ENCODE peak calls at places on chromosomes 1 and 21, in five cellular contexts. I, B, Z, V and Q are unnamed samples.

GRCh38 chr1:226656201-226656600 is 82.9 kb downstream of the ITPKB start:
- DNase-seq in I (no peak), Z (no peak), V (no peak), B (no peak), Q (no peak)

GRCh38 chr1:35587736-35588135 is 14.6 kb downstream of the TFAP2E start:
- DNase-seq in Z (no peak), V (no peak), I (no peak), B (no peak), Q (no peak)

GRCh38 chr1:244836135-244836521 is 670 bp downstream of the COX20 start:
- DNase-seq in I (peak), B (peak), Z (no peak), V (peak), Q (no peak)

GRCh38 chr1:85502625-85503083 is 37.7 kb upstream of the DDAH1 start:
- DNase-seq in V (peak), B (peak), Z (no peak), I (peak), Q (peak)

GRCh38 chr1:178279287-178279686 is 185.4 kb downstream of the RASAL2 start:
- DNase-seq in I (no peak), V (no peak), Z (no peak), B (no peak), Q (no peak)

GRCh38 chr1:14915356-14916054 is 238.0 kb upstream of the TMEM51 start:
- DNase-seq in Z (peak), I (peak), B (peak), V (peak), Q (no peak)

GRCh38 chr1:84433253-84434080 is 35.2 kb downstream of the DNASE2B start:
- DNase-seq in B (peak), Z (peak), V (peak), I (peak), Q (peak)

GRCh38 chr1:14113271-14113670 is 413.3 kb downstream of the PRDM2 start:
- DNase-seq in I (no peak), B (peak), Z (no peak), V (no peak), Q (no peak)

GRCh38 chr1:196114193-196114592 is 494.0 kb downstream of the KCNT2 start:
- DNase-seq in I (no peak), B (no peak), V (no peak), Z (no peak), Q (peak)

GRCh38 chr1:95671098-95671497 is 437.1 kb downstream of the RWDD3 start:
- DNase-seq in B (no peak), Z (no peak), V (no peak), I (no peak), Q (no peak)

GRCh38 chr1:49183489-49183888 is 406.8 kb upstream of the BEND5 start:
- DNase-seq in Z (no peak), V (no peak), I (no peak), B (no peak), Q (no peak)

GRCh38 chr1:53592985-53593757 is 134.0 kb downstream of the DMRTB1 start:
- DNase-seq in B (no peak), V (no peak), I (no peak), Z (no peak), Q (no peak)

GRCh38 chr1:33175865-33176264 is 6.0 kb downstream of the TRIM62 start:
- DNase-seq in Z (no peak), V (no peak), I (no peak), B (no peak), Q (no peak)

GRCh38 chr21:37202221-37202805 is 64.8 kb downstream of the VPS26C start:
- DNase-seq in Z (no peak), V (no peak), I (no peak), B (no peak), Q (no peak)

GRCh38 chr1:71693581-71693980 is 588.8 kb downstream of the NEGR1 start:
- DNase-seq in I (no peak), Z (no peak), V (no peak), B (no peak), Q (no peak)

GRCh38 chr1:233033366-233033765 is 83.0 kb downstream of the NTPCR start:
- DNase-seq in Z (no peak), V (no peak), B (no peak), I (no peak), Q (no peak)

GRCh38 chr1:29258189-29258973 is 22.1 kb downstream of the PTPRU start:
- DNase-seq in Z (no peak), B (peak), V (no peak), I (no peak), Q (no peak)

GRCh38 chr1:183845681-183846080 is 40.8 kb downstream of the RGL1 start:
- DNase-seq in Z (no peak), B (peak), I (no peak), V (no peak), Q (no peak)

GRCh38 chr1:8026976-8027747 is 1.1 kb upstream of the ERRFI1 start:
- DNase-seq in V (no peak), B (peak), Z (no peak), I (no peak), Q (no peak)

GRCh38 chr1:181100015-181100905 is 11.8 kb downstream of the IER5 start:
- DNase-seq in I (peak), B (peak), V (no peak), Z (peak), Q (peak)

GRCh38 chr1:46003315-46003714 is 129.1 kb downstream of the PIK3R3 start:
- DNase-seq in Z (no peak), V (no peak), I (no peak), B (no peak), Q (no peak)